ENCODE peak calls at places on chromosomes 1 and 21, in four cellular contexts. A is adrenal gland, C is upper lobe of left lung, E is NB4. Y is an unnamed sample.
A peak's percentile ranks its signal among the peaks of the same experiment; 100 is the strongest.

GRCh38 chr1:179816196-179816960 is 61.2 kb downstream of the TOR1AIP2 start:
- DNase-seq in A (no peak), C (no peak), E (no peak), Y (no peak)

GRCh38 chr1:152386940-152387339 is 27.1 kb downstream of the CRNN start:
- DNase-seq in E (no peak), C (no peak), A (no peak), Y (no peak)

GRCh38 chr1:3459051-3459908 is 4.8 kb downstream of the ARHGEF16 start:
- DNase-seq in E (no peak), A (no peak), C (no peak), Y (no peak)

GRCh38 chr1:40861227-40862003 is 748 bp downstream of the CITED4 start:
- DNase-seq in A (peak; percentile 63), C (peak; percentile 50), E (peak; percentile 53), Y (no peak)

GRCh38 chr1:151815716-151816327 is 10.6 kb upstream of the LINGO4 start:
- DNase-seq in E (no peak), A (no peak), C (no peak), Y (no peak)

GRCh38 chr1:146034976-146035469 is 13.5 kb upstream of the HJV start:
- DNase-seq in E (peak; percentile 44), A (no peak), C (no peak), Y (no peak)

GRCh38 chr1:243942196-243943150 is 92.4 kb upstream of the AKT3 start:
- DNase-seq in C (no peak), A (no peak), E (no peak), Y (no peak)

GRCh38 chr21:43956019-43956666 is 56.0 kb upstream of the TRAPPC10 start:
- DNase-seq in E (no peak), A (no peak), C (no peak), Y (no peak)

GRCh38 chr1:8303141-8303540 is 14.8 kb upstream of the SLC45A1 start:
- DNase-seq in C (no peak), A (no peak), E (no peak), Y (no peak)

GRCh38 chr1:19257178-19257914 is 5.7 kb downstream of the MRTO4 start:
- DNase-seq in A (peak; percentile 78), E (no peak), C (no peak), Y (no peak)
- TF ChIP-seq POLR2A in A (no peak), E (no peak), C (no peak), Y (no peak)

DNA sequence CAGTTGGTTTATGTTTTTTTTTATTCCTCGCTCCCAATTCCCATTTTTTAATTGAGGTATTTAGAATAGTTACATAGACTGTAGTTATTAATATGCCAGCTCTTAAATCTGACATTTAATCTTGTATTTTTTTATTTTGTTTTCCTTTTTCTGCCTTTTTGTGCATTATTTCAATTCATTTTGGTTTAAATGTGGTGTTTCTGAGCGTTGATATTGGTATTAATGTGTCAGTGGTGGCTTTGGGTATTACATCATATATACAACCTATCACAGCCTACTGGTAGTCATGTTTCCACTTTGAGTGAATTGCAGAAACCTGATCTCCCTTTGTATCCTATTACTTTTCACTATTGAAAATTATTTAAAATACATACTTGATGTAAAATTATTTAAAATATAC is 1027.3 kb downstream of the KCNT2 start:
- DNase-seq in C (no peak), A (no peak), E (peak; percentile 1), Y (no peak)
- TF ChIP-seq CTCF in C (no peak), A (no peak), E (no peak), Y (no peak)

DNA sequence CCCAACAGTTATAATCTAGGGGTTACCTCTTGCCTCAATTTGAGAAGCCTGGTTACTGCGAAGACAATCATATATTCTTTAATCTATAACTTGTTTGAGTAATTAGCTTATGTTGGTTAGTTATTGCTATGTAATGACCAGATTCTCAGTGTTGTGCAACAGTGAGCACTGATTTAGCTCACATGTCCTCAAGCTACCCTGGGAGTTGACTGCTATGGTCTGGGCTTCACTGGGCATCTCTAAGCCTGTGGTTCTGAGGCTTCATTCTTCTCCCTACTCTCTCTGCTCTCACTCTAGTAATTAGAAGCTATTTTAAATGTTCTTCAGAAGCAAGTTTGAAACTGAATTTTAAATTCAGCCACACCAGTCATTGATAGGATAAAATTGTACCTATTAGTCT is 371.8 kb downstream of the PBX1 start:
- DNase-seq in A (no peak), C (no peak), E (no peak), Y (no peak)
- TF ChIP-seq POLR2A in A (no peak), C (no peak), E (no peak), Y (no peak)

DNA sequence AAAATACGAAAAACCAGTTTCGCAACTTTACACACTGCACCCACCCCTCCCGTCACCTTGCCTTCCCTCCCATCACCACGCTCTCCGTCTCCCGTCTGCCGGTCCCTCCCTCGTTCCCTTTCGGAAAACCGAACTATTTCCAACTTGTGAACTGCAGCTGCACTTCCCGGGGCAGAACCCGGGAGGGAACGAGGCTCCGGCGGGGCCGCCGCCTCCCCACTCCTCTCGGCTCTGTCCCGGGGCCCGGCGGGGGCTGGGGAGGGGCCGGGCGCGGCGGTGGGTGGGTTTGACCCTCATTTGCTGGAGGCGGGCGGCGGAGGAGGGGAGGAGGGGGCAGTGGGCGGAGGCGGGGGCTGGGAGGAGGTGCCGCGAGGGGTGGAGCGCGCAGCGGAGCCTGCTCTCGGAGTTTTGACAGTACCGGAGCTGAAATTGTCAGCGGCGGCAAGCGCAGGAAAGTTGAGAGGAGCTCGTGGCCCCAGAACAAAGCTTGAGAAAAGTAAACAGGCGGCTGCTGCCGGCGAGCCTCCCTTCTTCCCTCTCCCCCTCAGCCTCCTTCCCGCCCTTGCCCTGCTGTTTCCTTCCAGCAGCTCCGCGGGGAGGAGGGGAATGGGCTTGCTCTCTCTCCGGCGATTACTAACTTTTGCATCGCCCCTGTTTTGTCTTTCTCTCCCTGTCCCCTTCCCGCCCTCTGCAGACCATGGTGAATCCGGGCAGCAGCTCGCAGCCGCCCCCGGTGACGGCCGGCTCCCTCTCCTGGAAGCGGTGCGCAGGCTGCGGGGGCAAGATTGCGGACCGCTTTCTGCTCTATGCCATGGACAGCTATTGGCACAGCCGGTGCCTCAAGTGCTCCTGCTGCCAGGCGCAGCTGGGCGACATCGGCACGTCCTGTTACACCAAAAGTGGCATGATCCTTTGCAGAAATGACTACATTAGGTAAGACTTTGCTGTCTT is 2.9 kb downstream of the LMO4 start:
- DNase-seq in E (peak; percentile 80), C (peak; percentile 91), A (peak; percentile 59), Y (no peak)
- TF ChIP-seq CTCF in E (no peak), C (no peak), A (no peak), Y (no peak)

DNA sequence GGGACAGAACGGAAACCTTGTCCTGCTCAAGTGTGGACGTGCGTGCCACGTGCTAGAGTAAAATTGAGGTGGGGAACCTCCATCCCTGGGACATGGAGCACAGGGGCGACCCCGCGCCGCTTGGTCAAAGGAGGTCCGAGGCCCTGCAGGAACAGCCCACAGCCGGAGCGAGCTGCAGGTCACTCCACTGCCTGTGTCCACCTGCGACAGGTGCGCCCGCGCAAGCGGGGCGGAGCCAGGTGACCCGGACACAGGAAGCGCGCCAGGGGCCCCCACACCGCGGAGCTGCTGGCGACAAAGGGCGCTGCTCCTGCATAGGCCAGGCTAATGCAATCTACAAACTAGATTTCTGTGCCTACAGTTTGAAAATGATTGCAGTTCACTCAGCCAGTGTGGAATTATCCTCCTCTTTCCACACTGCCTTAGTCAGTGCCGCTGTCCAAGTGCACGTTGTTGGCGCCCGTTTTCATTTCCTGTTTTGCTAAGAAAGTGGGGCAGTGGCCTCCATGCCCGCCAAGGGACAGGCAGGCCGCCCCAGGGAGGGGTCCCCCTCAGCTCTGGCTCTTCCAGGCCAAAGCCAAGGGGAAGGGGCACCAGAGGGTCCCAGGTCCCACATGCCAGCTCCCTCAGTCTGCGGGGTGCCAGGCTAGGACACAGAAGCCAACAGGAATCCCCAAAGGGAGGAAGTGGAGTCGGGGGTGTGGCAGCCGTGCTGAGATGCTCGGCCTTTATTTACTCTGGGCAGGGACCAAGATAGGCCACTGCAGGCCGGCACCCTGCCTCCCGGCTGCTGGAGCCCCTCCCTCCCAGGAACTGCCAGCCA is 4.3 kb upstream of the NADK start:
- DNase-seq in C (peak; percentile 90), E (peak; percentile 66), A (peak; percentile 70), Y (no peak)
- TF ChIP-seq POLR2A in C (peak; percentile 60), E (no peak), A (no peak), Y (no peak)

DNA sequence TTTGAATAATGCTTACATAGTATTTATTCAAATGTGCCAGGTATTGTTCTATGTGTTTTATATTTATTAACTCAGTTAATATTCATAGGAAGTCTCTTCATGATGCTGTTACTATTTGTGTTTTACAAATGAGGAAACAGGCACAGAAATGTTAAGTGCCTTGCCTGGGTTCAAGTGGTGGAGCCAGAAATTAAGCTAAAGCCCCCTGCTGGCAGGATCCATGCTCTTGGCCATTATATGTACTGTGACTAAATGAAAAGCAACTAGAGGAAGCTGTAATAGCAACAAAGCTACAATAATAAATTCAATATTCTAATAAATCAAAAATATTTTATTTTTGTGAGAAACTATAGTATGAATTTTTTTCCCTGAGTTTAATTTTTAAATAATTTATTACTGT is 30.0 kb downstream of the IARS2 start:
- DNase-seq in E (peak; percentile 54), A (no peak), C (no peak), Y (no peak)
- TF ChIP-seq CTCF in E (peak; percentile 25), A (no peak), C (no peak), Y (no peak)

GRCh38 chr1:107056426-107057196 is at the start of gene PRMT6:
- DNase-seq in A (peak; percentile 80), E (peak; percentile 88), C (peak; percentile 79), Y (no peak)
- TF ChIP-seq POLR2A in A (peak; percentile 37), E (peak; percentile 65), C (peak; percentile 80), Y (no peak)